ENCODE peak calls at places on chromosomes 12 and 14, in ten cellular contexts. H is progenitor cell of endocrine pancreas; A is stimulated activated CD4-positive, alpha-beta T cell treated with anti-CD3 and anti-CD28 coated beads, Interleukin-4, amount 100 ng/mL, for 4 hours; O is T-helper 22 cell; F is HFFc6; E is fibroblast of pulmonary artery; P is T-helper 1 cell; Y is KG1; W is foreskin melanocyte; U is activated naive CD4-positive, alpha-beta T cell. C is an unnamed sample.

GRCh38 chr12:124847113-124847512 is 16.6 kb downstream of the SCARB1 start:
- DNase-seq in H (no peak), A (no peak), O (no peak), F (no peak), E (no peak), P (no peak), Y (no peak), W (no peak), U (no peak), C (no peak)

GRCh38 chr14:88612981-88613380 is 50.1 kb downstream of the ZC3H14 start:
- DNase-seq in H (no peak), A (no peak), O (no peak), F (no peak), E (no peak), P (no peak), Y (no peak), W (no peak), U (no peak), C (no peak)

GRCh38 chr14:61101803-61102548 is 120.9 kb downstream of the SLC38A6 start:
- DNase-seq in H (no peak), A (no peak), O (no peak), F (peak), E (peak), P (no peak), Y (peak), W (no peak), U (no peak), C (no peak)

GRCh38 chr14:79395061-79395460 is 816.2 kb downstream of the DIO2 start:
- DNase-seq in H (no peak), A (no peak), O (no peak), F (peak), E (peak), P (no peak), Y (no peak), W (peak), U (no peak), C (no peak)

GRCh38 chr12:46956451-46957035 is 122.9 kb upstream of the PCED1B start:
- DNase-seq in H (no peak), A (no peak), O (no peak), F (peak), E (no peak), P (no peak), Y (no peak), W (no peak), U (no peak), C (no peak)

GRCh38 chr12:127773520-127773919 is 493.4 kb upstream of the TMEM132C start:
- DNase-seq in H (no peak), A (no peak), O (no peak), F (no peak), E (no peak), P (no peak), Y (no peak), W (no peak), U (no peak), C (no peak)

GRCh38 chr12:4221157-4221556 is 52.4 kb upstream of the CCND2 start:
- DNase-seq in H (no peak), A (no peak), O (no peak), F (no peak), E (peak), P (no peak), Y (no peak), W (no peak), U (no peak), C (no peak)

GRCh38 chr12:230925-231671 is 17.1 kb upstream of the SLC6A12 start:
- DNase-seq in H (no peak), A (no peak), O (no peak), F (no peak), E (no peak), P (no peak), Y (no peak), W (no peak), U (no peak), C (no peak)

GRCh38 chr14:92546347-92547053 is 32.9 kb downstream of the RIN3 start:
- DNase-seq in H (no peak), A (no peak), O (no peak), F (peak), E (no peak), P (no peak), Y (no peak), W (peak), U (no peak), C (no peak)

GRCh38 chr12:127599441-127599840 is 667.5 kb upstream of the TMEM132C start:
- DNase-seq in H (no peak), A (no peak), O (no peak), F (no peak), E (no peak), P (no peak), Y (no peak), W (no peak), U (no peak), C (no peak)

GRCh38 chr14:94176808-94177207 is 2.7 kb downstream of the PPP4R4 start:
- DNase-seq in H (no peak), A (no peak), O (no peak), F (no peak), E (no peak), P (no peak), Y (no peak), W (no peak), U (no peak), C (no peak)

GRCh38 chr12:50507474-50507838 is 2.7 kb downstream of the DIP2B start:
- DNase-seq in H (no peak), A (no peak), O (no peak), F (no peak), E (no peak), P (no peak), Y (no peak), W (no peak), U (no peak), C (no peak)

GRCh38 chr14:65101631-65102440 is 481 bp downstream of the MAX start:
- DNase-seq in H (peak), A (peak), O (peak), F (no peak), E (no peak), P (peak), Y (no peak), W (no peak), U (peak), C (no peak)

GRCh38 chr12:130444081-130444480 is 106.4 kb downstream of the PIWIL1 start:
- DNase-seq in H (no peak), A (no peak), O (no peak), F (no peak), E (no peak), P (no peak), Y (no peak), W (no peak), U (no peak), C (no peak)

GRCh38 chr14:35337557-35338255 is 45.5 kb downstream of the PSMA6 start:
- DNase-seq in H (no peak), A (no peak), O (no peak), F (no peak), E (no peak), P (no peak), Y (no peak), W (no peak), U (no peak), C (no peak)

GRCh38 chr14:39781466-39781865 is 349.2 kb upstream of the FBXO33 start:
- DNase-seq in H (no peak), A (no peak), O (no peak), F (no peak), E (no peak), P (no peak), Y (no peak), W (no peak), U (no peak), C (no peak)

GRCh38 chr12:67449591-67450052 is 180.5 kb downstream of the CAND1 start:
- DNase-seq in H (no peak), A (peak), O (no peak), F (no peak), E (no peak), P (no peak), Y (no peak), W (no peak), U (no peak), C (no peak)

GRCh38 chr12:20369164-20370000 is 1.0 kb downstream of the PDE3A start:
- DNase-seq in H (peak), A (no peak), O (no peak), F (no peak), E (peak), P (no peak), Y (no peak), W (peak), U (no peak), C (no peak)

GRCh38 chr14:77844802-77845201 is 44.9 kb downstream of the ADCK1 start:
- DNase-seq in H (no peak), A (no peak), O (no peak), F (no peak), E (no peak), P (no peak), Y (peak), W (no peak), U (no peak), C (no peak)

GRCh38 chr14:88380405-88380804 is 5.1 kb upstream of the SPATA7 start:
- DNase-seq in H (no peak), A (no peak), O (no peak), F (no peak), E (peak), P (no peak), Y (no peak), W (no peak), U (no peak), C (no peak)

GRCh38 chr14:99325016-99325415 is 53.0 kb upstream of the BCL11B start:
- DNase-seq in H (no peak), A (no peak), O (no peak), F (no peak), E (no peak), P (no peak), Y (no peak), W (no peak), U (no peak), C (no peak)

GRCh38 chr12:68264864-68265256 is 11.5 kb upstream of the IL22 start:
- DNase-seq in H (no peak), A (no peak), O (no peak), F (peak), E (peak), P (no peak), Y (no peak), W (no peak), U (no peak), C (no peak)

GRCh38 chr14:87217023-87217422 is 776.0 kb downstream of the GALC start:
- DNase-seq in H (no peak), A (no peak), O (no peak), F (no peak), E (no peak), P (no peak), Y (no peak), W (no peak), U (no peak), C (no peak)

GRCh38 chr12:51836012-51836832 is 12.3 kb downstream of the FIGNL2 start:
- DNase-seq in H (no peak), A (no peak), O (no peak), F (no peak), E (no peak), P (no peak), Y (no peak), W (no peak), U (no peak), C (no peak)

GRCh38 chr14:36454599-36455240 is 65.3 kb downstream of the NKX2-1 start:
- DNase-seq in H (no peak), A (no peak), O (no peak), F (no peak), E (no peak), P (no peak), Y (no peak), W (no peak), U (no peak), C (no peak)

GRCh38 chr14:35319509-35319908 is 27.3 kb downstream of the PSMA6 start:
- DNase-seq in H (no peak), A (no peak), O (no peak), F (no peak), E (no peak), P (no peak), Y (no peak), W (no peak), U (no peak), C (no peak)

GRCh38 chr12:13307143-13307831 is 110.8 kb downstream of the EMP1 start:
- DNase-seq in H (no peak), A (no peak), O (no peak), F (no peak), E (no peak), P (no peak), Y (no peak), W (no peak), U (no peak), C (no peak)

GRCh38 chr12:59115526-59115925 is 195.2 kb upstream of the LRIG3 start:
- DNase-seq in H (no peak), A (no peak), O (no peak), F (peak), E (no peak), P (no peak), Y (no peak), W (no peak), U (no peak), C (no peak)

GRCh38 chr12:21456291-21456780 is 18.9 kb downstream of the PYROXD1 start:
- DNase-seq in H (no peak), A (peak), O (no peak), F (no peak), E (no peak), P (no peak), Y (no peak), W (no peak), U (no peak), C (no peak)

GRCh38 chr12:106097011-106097410 is 41.7 kb downstream of the NUAK1 start:
- DNase-seq in H (no peak), A (no peak), O (no peak), F (no peak), E (no peak), P (no peak), Y (no peak), W (no peak), U (no peak), C (no peak)

GRCh38 chr14:94536836-94537235 is 24.4 kb upstream of the SERPINA4 start:
- DNase-seq in H (no peak), A (no peak), O (no peak), F (no peak), E (peak), P (no peak), Y (no peak), W (peak), U (no peak), C (no peak)

GRCh38 chr12:49730568-49731101 is 10.7 kb upstream of the TMBIM6 start:
- DNase-seq in H (no peak), A (no peak), O (no peak), F (no peak), E (no peak), P (no peak), Y (no peak), W (no peak), U (no peak), C (no peak)

C was measured in esophagus squamous epithelium.